ENCODE peak calls at places on chromosomes 12 and 14, in eight cellular contexts. D is fibroblast of lung, C is tibial artery, P is ascending aorta, V is GM12878, G is heart left ventricle, Z is spleen, N is left ventricle myocardium inferior. K is an unnamed sample.

GRCh38 chr12:46657416-46658411 is 168.1 kb downstream of the SLC38A4 start:
- DNase-seq in V (no peak), N (no peak), P (no peak), D (peak), G (no peak), Z (no peak), C (no peak), K (no peak)

GRCh38 chr12:49367381-49368239 is at the start of gene SPATS2:
- DNase-seq in C (peak), N (peak), P (peak), V (no peak), Z (no peak), G (peak), D (peak), K (no peak)

GRCh38 chr12:102955926-102956737 is 1.3 kb upstream of the ASCL1 start:
- DNase-seq in N (no peak), D (no peak), V (no peak), G (no peak), Z (no peak), C (no peak), P (no peak), K (no peak)

GRCh38 chr12:104295954-104296353 is 7.6 kb upstream of the EID3 start:
- DNase-seq in Z (no peak), G (no peak), V (no peak), N (no peak), P (no peak), C (no peak), D (no peak), K (no peak)

GRCh38 chr14:103408491-103409155 is 23.4 kb downstream of the MARK3 start:
- DNase-seq in G (no peak), P (no peak), D (peak), N (no peak), Z (no peak), V (no peak), C (no peak), K (no peak)

GRCh38 chr12:50425859-50426258 is 25.2 kb downstream of the LARP4 start:
- DNase-seq in P (no peak), Z (no peak), V (no peak), N (no peak), G (no peak), D (no peak), C (no peak), K (no peak)

GRCh38 chr12:77102691-77103090 is 37.3 kb upstream of the E2F7 start:
- DNase-seq in Z (no peak), G (no peak), D (peak), V (no peak), P (no peak), N (no peak), C (no peak), K (peak)

GRCh38 chr12:92987362-92987761 is 58.3 kb upstream of the EEA1 start:
- DNase-seq in V (no peak), P (no peak), Z (no peak), D (peak), N (no peak), C (no peak), G (no peak), K (peak)

GRCh38 chr14:95482967-95483842 is 33.2 kb downstream of the SYNE3 start:
- DNase-seq in P (peak), D (peak), N (peak), V (no peak), Z (no peak), G (peak), C (peak), K (no peak)

GRCh38 chr12:32217354-32218310 is 111.0 kb downstream of the BICD1 start:
- DNase-seq in N (no peak), D (peak), P (no peak), V (no peak), C (peak), Z (no peak), G (no peak), K (peak)

GRCh38 chr14:20811994-20812393 is 9.3 kb upstream of the RNASE1 start:
- DNase-seq in V (no peak), N (peak), G (no peak), P (no peak), D (no peak), Z (no peak), C (no peak), K (no peak)

GRCh38 chr14:80350707-80351106 is 139.4 kb upstream of the DIO2 start:
- DNase-seq in V (no peak), D (no peak), Z (no peak), G (no peak), N (no peak), P (no peak), C (no peak), K (no peak)

GRCh38 chr14:56280843-56281242 is 162.6 kb downstream of the PELI2 start:
- DNase-seq in C (no peak), N (no peak), V (no peak), Z (no peak), G (no peak), D (no peak), P (no peak), K (no peak)

GRCh38 chr14:56278383-56278782 is 160.2 kb downstream of the PELI2 start:
- DNase-seq in C (no peak), G (no peak), N (no peak), D (no peak), V (no peak), P (no peak), Z (no peak), K (no peak)

GRCh38 chr14:56284641-56285040 is 166.4 kb downstream of the PELI2 start:
- DNase-seq in C (no peak), D (no peak), V (no peak), G (no peak), P (no peak), Z (no peak), N (no peak), K (no peak)

GRCh38 chr14:56282179-56282578 is 164.0 kb downstream of the PELI2 start:
- DNase-seq in Z (no peak), N (no peak), C (no peak), D (no peak), P (no peak), V (no peak), G (no peak), K (no peak)
- TF ChIP-seq CTCF in Z (no peak), N (no peak), C (no peak), D (no peak), P (no peak), V (no peak), G (no peak), K (no peak)

GRCh38 chr12:89893972-89894706 is 185.5 kb upstream of the ATP2B1 start:
- DNase-seq in Z (no peak), D (peak), V (no peak), P (no peak), N (no peak), C (no peak), G (no peak), K (peak)
- H3K27ac ChIP-seq in Z (no peak), D (no peak), V (no peak), P (no peak), N (no peak), C (no peak), G (no peak), K (no peak)

GRCh38 chr14:37251778-37252177 is 54.0 kb downstream of the MIPOL1 start:
- DNase-seq in P (no peak), D (no peak), Z (no peak), V (no peak), N (no peak), G (no peak), C (no peak), K (no peak)
- TF ChIP-seq CTCF in P (no peak), D (no peak), Z (no peak), V (no peak), N (no peak), G (no peak), C (no peak), K (peak)

GRCh38 chr12:117124421-117125274 is 25.4 kb upstream of the TESC start:
- DNase-seq in N (no peak), G (no peak), Z (no peak), D (no peak), V (no peak), P (no peak), C (no peak), K (no peak)
- H3K27ac ChIP-seq in N (no peak), G (no peak), Z (no peak), D (no peak), V (no peak), P (no peak), C (no peak), K (no peak)

DNA sequence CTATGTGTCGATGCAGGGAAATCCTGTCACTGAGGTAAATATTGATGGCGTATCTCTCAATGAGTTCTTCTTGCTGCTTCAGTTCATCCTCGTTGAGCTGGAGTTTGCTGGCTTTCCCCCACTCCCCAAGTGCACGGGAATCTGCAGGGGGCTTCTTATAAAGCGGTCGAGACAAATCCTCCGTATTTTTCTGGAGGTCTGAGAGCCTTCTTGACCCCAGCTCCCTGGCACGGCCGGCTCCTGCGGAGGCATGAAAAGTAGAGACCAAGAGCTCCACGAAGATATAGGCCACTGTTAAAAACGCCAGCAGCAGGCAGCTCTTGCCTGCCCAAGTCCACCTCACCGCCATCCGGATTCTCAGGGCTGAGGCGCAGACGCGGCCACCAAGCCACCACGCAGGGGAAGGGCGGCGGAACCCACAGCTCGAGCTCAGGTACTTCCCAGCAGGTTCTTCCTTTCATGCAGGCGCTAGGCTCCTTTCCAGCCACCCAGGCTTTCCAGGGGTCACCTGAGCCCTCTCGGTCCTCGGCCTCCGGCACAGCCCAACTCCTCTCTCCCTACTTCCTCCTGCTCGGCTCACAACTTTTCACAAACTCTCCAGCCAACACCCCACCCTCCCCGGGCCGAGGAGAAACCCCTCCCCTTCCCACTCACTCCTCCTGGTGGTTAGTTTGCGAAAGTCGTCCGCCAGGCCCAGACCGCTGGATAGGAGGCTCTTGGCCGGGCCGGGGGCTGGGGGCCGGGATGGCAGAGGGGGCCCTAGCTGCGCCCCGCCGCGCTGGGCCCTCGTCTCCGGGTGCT is at the start of gene GALNT4:
- DNase-seq in Z (peak), G (peak), D (peak), C (peak), P (peak), V (peak), N (peak), K (peak)
- TF ChIP-seq CTCF in Z (peak), G (peak), D (peak), C (peak), P (peak), V (peak), N (peak), K (peak)

GRCh38 chr14:97319691-97320090 is 522.5 kb downstream of the VRK1 start:
- DNase-seq in V (no peak), N (no peak), P (no peak), G (no peak), D (no peak), C (no peak), Z (no peak), K (no peak)
- H3K27ac ChIP-seq in V (no peak), N (no peak), P (no peak), G (no peak), D (no peak), C (no peak), Z (no peak), K (no peak)

DNA sequence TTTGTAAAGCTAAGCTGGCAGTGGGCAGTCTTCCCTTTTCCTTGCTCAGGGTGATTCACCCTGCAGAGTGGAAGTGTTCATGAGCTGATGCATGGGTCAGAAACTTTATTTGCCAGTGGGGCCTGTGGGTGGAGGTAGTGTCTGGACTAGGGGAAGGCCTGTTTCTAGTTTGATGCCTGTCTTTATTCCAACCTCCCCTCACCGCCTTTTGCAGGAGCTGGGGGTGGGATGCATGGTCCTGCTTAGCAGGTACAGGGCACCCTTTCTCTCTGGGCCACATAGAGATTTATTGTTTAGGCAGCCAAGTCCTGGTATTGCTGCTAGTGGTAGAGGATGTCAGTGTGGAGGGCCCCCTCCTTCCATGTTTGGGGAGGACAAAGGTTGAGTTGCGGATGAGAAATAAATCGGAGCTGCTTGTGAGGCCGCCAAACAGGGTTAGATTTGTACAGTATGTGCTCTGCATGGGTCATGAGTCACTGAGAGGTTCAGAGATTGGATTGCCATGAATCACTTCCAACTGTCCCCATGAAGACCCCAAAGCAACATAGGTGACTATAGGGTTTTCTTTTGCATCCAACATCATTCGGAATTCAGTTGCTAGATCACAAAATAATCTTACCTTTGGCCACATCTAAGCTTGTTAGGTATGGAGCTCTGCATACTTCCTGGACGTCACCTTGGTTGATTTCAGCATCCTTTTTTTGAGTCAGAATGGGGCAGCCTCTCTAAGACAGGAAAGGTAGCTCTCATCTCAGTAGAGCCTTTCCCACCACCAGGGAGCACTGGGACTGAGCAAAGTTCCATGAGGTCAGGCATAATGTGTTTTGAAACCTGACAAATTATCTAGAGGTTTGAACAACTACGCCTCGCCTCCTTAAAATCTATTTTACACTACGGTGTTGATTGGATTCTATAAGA is 8.8 kb downstream of the SMOC1 start:
- DNase-seq in G (no peak), C (no peak), D (peak), V (no peak), N (no peak), Z (no peak), P (no peak), K (no peak)
- TF ChIP-seq CTCF in G (no peak), C (no peak), D (no peak), V (no peak), N (no peak), Z (no peak), P (no peak), K (peak)

GRCh38 chr12:123064356-123064755 is 83.9 kb downstream of the ARL6IP4 start:
- DNase-seq in P (peak), V (no peak), N (peak), Z (no peak), D (no peak), G (peak), C (peak), K (no peak)
- H3K27ac ChIP-seq in P (peak), V (no peak), N (peak), Z (no peak), D (no peak), G (peak), C (peak), K (no peak)